ENCODE peak calls at places on chromosomes 13 and 19, in five cellular contexts. One of them, this sample, is unnamed.

GRCh38 chr19:50314724-50315700 is 14.2 kb downstream of the KCNC3 start:
- DNase-seq in uterus: no peak
- DNase-seq in right lobe of liver: no peak
- DNase-seq in fibroblast of lung: no peak
- DNase-seq in pancreas: peak; percentile 71
- DNase-seq in this sample: no peak

GRCh38 chr13:76663941-76664340 is 222.3 kb downstream of the KCTD12 start:
- DNase-seq in fibroblast of lung: peak; percentile 72
- DNase-seq in pancreas: no peak
- DNase-seq in uterus: peak; percentile 26
- DNase-seq in right lobe of liver: no peak
- DNase-seq in this sample: no peak

GRCh38 chr19:38394488-38394887 is 6.0 kb downstream of the SPRED3 start:
- DNase-seq in fibroblast of lung: peak; percentile 34
- DNase-seq in uterus: no peak
- DNase-seq in pancreas: peak; percentile 55
- DNase-seq in right lobe of liver: no peak
- DNase-seq in this sample: no peak

GRCh38 chr13:99566125-99567083 is 65.1 kb downstream of the TM9SF2 start:
- DNase-seq in pancreas: peak; percentile 57
- DNase-seq in right lobe of liver: no peak
- DNase-seq in fibroblast of lung: no peak
- DNase-seq in uterus: no peak
- DNase-seq in this sample: no peak

GRCh38 chr19:32830231-32831014 is 39.1 kb downstream of the SLC7A9 start:
- DNase-seq in fibroblast of lung: peak; percentile 39
- DNase-seq in right lobe of liver: no peak
- DNase-seq in uterus: no peak
- DNase-seq in pancreas: no peak
- DNase-seq in this sample: no peak

GRCh38 chr13:99636728-99637353 is 135.6 kb downstream of the TM9SF2 start:
- DNase-seq in pancreas: no peak
- DNase-seq in fibroblast of lung: no peak
- DNase-seq in uterus: no peak
- DNase-seq in right lobe of liver: no peak
- DNase-seq in this sample: no peak

GRCh38 chr19:32976223-32976805 is 4.3 kb downstream of the FAAP24 start:
- DNase-seq in pancreas: no peak
- DNase-seq in uterus: peak; percentile 66
- DNase-seq in right lobe of liver: peak; percentile 59
- DNase-seq in fibroblast of lung: peak; percentile 74
- DNase-seq in this sample: no peak

GRCh38 chr13:111395511-111396393 is 75.3 kb downstream of the TEX29 start:
- DNase-seq in uterus: no peak
- DNase-seq in right lobe of liver: no peak
- DNase-seq in pancreas: no peak
- DNase-seq in fibroblast of lung: no peak
- DNase-seq in this sample: no peak

GRCh38 chr19:18044825-18045304 is 36.9 kb downstream of the ARRDC2 start:
- DNase-seq in right lobe of liver: peak; percentile 86
- DNase-seq in pancreas: peak; percentile 83
- DNase-seq in uterus: peak; percentile 49
- DNase-seq in fibroblast of lung: peak; percentile 60
- DNase-seq in this sample: peak; percentile 82

GRCh38 chr19:3544742-3545668 is 6.0 kb downstream of the TEKTIP1 start:
- DNase-seq in right lobe of liver: peak; percentile 76
- DNase-seq in uterus: peak; percentile 61
- DNase-seq in fibroblast of lung: peak; percentile 42
- DNase-seq in pancreas: peak; percentile 89
- DNase-seq in this sample: peak; percentile 65

GRCh38 chr13:100269837-100270236 is 180.9 kb downstream of the PCCA start:
- DNase-seq in right lobe of liver: peak; percentile 69
- DNase-seq in fibroblast of lung: peak; percentile 89
- DNase-seq in uterus: peak; percentile 59
- DNase-seq in pancreas: no peak
- DNase-seq in this sample: peak; percentile 49

GRCh38 chr19:33275933-33276619 is 26.3 kb downstream of the CEBPA start:
- DNase-seq in pancreas: peak; percentile 56
- DNase-seq in uterus: no peak
- DNase-seq in fibroblast of lung: no peak
- DNase-seq in right lobe of liver: peak; percentile 89
- DNase-seq in this sample: no peak

GRCh38 chr19:52351512-52351911 is 15.5 kb downstream of the ZNF610 start:
- DNase-seq in uterus: no peak
- DNase-seq in fibroblast of lung: no peak
- DNase-seq in pancreas: no peak
- DNase-seq in right lobe of liver: no peak
- DNase-seq in this sample: no peak
- TF ChIP-seq CTCF in uterus: no peak
- TF ChIP-seq CTCF in fibroblast of lung: no peak
- TF ChIP-seq CTCF in pancreas: no peak
- TF ChIP-seq CTCF in right lobe of liver: no peak
- TF ChIP-seq CTCF in this sample: no peak

GRCh38 chr19:45444318-45445041 is 20.8 kb upstream of the ERCC1 start:
- DNase-seq in right lobe of liver: peak; percentile 96
- DNase-seq in uterus: peak; percentile 95
- DNase-seq in fibroblast of lung: peak; percentile 78
- DNase-seq in pancreas: peak; percentile 97
- DNase-seq in this sample: peak; percentile 93
- TF ChIP-seq CTCF in right lobe of liver: no peak
- TF ChIP-seq CTCF in uterus: peak; percentile 10
- TF ChIP-seq CTCF in fibroblast of lung: no peak
- TF ChIP-seq CTCF in pancreas: no peak
- TF ChIP-seq CTCF in this sample: no peak

DNA sequence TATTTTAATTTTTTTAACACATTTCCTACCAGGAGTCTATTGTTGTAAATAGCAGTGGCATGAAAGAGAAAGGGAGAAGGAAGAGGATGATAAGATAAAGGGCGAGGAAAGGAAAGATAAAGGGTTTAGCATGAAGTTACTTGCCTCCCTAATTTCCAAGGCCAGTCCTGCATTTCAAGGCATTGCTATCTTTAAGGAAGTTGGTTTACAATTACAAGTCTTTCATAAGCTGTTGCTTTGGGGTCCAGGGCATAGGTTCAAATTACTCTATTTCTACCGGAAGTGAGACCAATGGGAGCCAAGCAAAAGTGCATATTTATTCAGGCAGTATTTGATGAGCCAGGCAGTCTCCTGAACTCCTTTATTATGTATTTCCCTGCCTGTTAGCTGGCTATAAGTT is 27.7 kb upstream of the UBL3 start:
- DNase-seq in pancreas: no peak
- DNase-seq in right lobe of liver: no peak
- DNase-seq in fibroblast of lung: peak; percentile 14
- DNase-seq in uterus: no peak
- DNase-seq in this sample: no peak
- TF ChIP-seq CTCF in pancreas: no peak
- TF ChIP-seq CTCF in right lobe of liver: no peak
- TF ChIP-seq CTCF in fibroblast of lung: no peak
- TF ChIP-seq CTCF in uterus: no peak
- TF ChIP-seq CTCF in this sample: no peak

DNA sequence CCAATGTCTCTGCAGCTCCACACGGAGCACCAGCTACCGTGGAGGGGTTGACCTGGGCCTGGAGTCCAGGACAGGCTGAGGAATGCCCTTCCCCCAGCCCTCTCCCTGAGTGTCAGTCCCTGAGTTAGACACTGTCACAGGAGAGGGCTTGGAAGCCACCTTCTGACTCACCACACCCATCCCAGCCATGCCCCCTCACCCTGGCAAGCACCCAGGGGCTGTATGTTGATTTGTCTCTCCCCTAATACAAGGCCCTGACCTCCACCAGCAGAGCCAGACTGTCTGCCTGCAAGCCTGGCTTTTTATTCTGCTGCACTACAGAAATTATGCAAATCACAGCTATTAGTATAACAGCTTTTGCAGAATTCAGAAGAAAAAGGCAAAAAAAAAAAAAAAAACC is 240.8 kb downstream of the UQCRFS1 start:
- DNase-seq in pancreas: no peak
- DNase-seq in right lobe of liver: no peak
- DNase-seq in uterus: no peak
- DNase-seq in fibroblast of lung: no peak
- DNase-seq in this sample: no peak
- TF ChIP-seq CTCF in pancreas: no peak
- TF ChIP-seq CTCF in right lobe of liver: no peak
- TF ChIP-seq CTCF in uterus: no peak
- TF ChIP-seq CTCF in fibroblast of lung: no peak
- TF ChIP-seq CTCF in this sample: no peak

GRCh38 chr19:9885077-9885552 is 50.0 kb downstream of the PIN1 start:
- DNase-seq in right lobe of liver: no peak
- DNase-seq in fibroblast of lung: peak; percentile 33
- DNase-seq in pancreas: no peak
- DNase-seq in uterus: peak; percentile 39
- DNase-seq in this sample: peak; percentile 30
- TF ChIP-seq CTCF in right lobe of liver: peak; percentile 17
- TF ChIP-seq CTCF in fibroblast of lung: peak; percentile 55
- TF ChIP-seq CTCF in pancreas: no peak
- TF ChIP-seq CTCF in uterus: peak; percentile 6
- TF ChIP-seq CTCF in this sample: no peak

DNA sequence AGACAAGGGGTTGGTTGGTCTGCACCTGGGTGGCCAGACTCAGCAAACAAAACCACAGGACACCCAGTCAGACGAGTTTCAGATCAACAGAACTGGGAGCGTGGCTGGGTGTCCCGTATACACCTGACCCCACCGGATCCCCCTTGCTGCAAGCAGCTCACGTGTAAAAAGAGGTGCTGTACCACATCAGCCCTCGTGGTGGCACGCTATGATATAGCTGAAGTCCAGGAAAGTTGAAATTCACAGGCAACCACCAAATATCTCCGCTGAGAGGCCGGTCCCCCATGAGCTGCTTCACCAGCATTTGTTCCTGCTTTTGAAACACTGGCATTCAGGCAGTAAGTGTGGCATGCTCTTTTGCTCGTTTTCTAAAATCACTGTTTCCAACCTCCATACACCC is 92.3 kb downstream of the TUBA3C start:
- DNase-seq in uterus: no peak
- DNase-seq in right lobe of liver: no peak
- DNase-seq in fibroblast of lung: no peak
- DNase-seq in pancreas: no peak
- DNase-seq in this sample: no peak
- TF ChIP-seq CTCF in uterus: no peak
- TF ChIP-seq CTCF in right lobe of liver: no peak
- TF ChIP-seq CTCF in fibroblast of lung: no peak
- TF ChIP-seq CTCF in pancreas: no peak
- TF ChIP-seq CTCF in this sample: no peak

DNA sequence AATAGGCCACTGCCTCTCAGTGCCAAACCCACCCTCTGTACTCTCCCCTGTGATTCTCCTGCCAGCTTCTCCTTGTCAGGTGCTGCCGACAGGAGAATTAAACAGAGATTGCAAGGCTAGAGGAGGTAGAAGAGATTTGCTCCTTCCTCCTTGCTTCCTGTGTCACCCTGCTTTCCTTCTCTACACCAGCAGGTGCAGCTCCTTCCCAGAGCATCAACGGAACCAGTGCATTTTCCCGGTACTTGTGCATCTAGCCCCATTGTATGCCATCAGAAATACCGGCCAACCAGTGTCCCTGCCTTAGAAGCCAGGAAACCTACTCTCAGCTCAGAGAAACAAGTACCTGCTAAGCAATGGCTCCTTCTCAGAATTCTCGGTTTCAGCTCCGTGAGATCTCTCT is 253.2 kb downstream of the SUCLA2 start:
- DNase-seq in uterus: no peak
- DNase-seq in fibroblast of lung: no peak
- DNase-seq in right lobe of liver: no peak
- DNase-seq in pancreas: no peak
- DNase-seq in this sample: no peak
- TF ChIP-seq CTCF in uterus: no peak
- TF ChIP-seq CTCF in fibroblast of lung: no peak
- TF ChIP-seq CTCF in right lobe of liver: no peak
- TF ChIP-seq CTCF in pancreas: no peak
- TF ChIP-seq CTCF in this sample: no peak

GRCh38 chr19:10870501-10870954 is 825 bp upstream of the CARM1 start:
- DNase-seq in fibroblast of lung: no peak
- DNase-seq in right lobe of liver: no peak
- DNase-seq in uterus: no peak
- DNase-seq in pancreas: no peak
- DNase-seq in this sample: no peak

GRCh38 chr19:10874019-10874418 is 2.7 kb downstream of the CARM1 start:
- DNase-seq in uterus: no peak
- DNase-seq in right lobe of liver: no peak
- DNase-seq in pancreas: no peak
- DNase-seq in fibroblast of lung: no peak
- DNase-seq in this sample: no peak

GRCh38 chr19:10871711-10872550 is 578 bp downstream of the CARM1 start:
- DNase-seq in uterus: peak; percentile 62
- DNase-seq in pancreas: peak; percentile 88
- DNase-seq in fibroblast of lung: no peak
- DNase-seq in right lobe of liver: peak; percentile 63
- DNase-seq in this sample: peak; percentile 18

GRCh38 chr19:10870955-10871603 is at the start of gene CARM1:
- DNase-seq in fibroblast of lung: peak; percentile 99
- DNase-seq in right lobe of liver: peak; percentile 100
- DNase-seq in uterus: peak; percentile 99
- DNase-seq in pancreas: peak; percentile 100
- DNase-seq in this sample: peak; percentile 96

GRCh38 chr19:10872551-10873107 is 1.3 kb downstream of the CARM1 start:
- DNase-seq in fibroblast of lung: no peak
- DNase-seq in uterus: no peak
- DNase-seq in right lobe of liver: no peak
- DNase-seq in pancreas: no peak
- DNase-seq in this sample: no peak
- TF ChIP-seq CTCF in fibroblast of lung: no peak
- TF ChIP-seq CTCF in uterus: no peak
- TF ChIP-seq CTCF in right lobe of liver: no peak
- TF ChIP-seq CTCF in pancreas: no peak
- TF ChIP-seq CTCF in this sample: no peak

GRCh38 chr13:27765650-27766049 is 26.6 kb upstream of the GSX1 start:
- DNase-seq in fibroblast of lung: no peak
- DNase-seq in uterus: no peak
- DNase-seq in right lobe of liver: no peak
- DNase-seq in pancreas: no peak
- DNase-seq in this sample: no peak
- TF ChIP-seq CTCF in fibroblast of lung: no peak
- TF ChIP-seq CTCF in uterus: no peak
- TF ChIP-seq CTCF in right lobe of liver: no peak
- TF ChIP-seq CTCF in pancreas: no peak
- TF ChIP-seq CTCF in this sample: no peak

This sample was measured in gastrocnemius medialis.